ENCODE peak calls at places on chromosomes 5 and 9, in nine cellular contexts. G is epithelial cell of esophagus, T is psoas muscle, O is IMR-90, U is cardiac muscle cell, Q is heart right ventricle, J is HepG2, F is brain microvascular endothelial cell, M is gastrocnemius medialis. S is an unnamed sample.

GRCh38 chr9:31394040-31394473 is 990.4 kb upstream of the ACO1 start:
- DNase-seq in T (no peak), U (no peak), G (peak; percentile 77), F (peak; percentile 14), M (no peak), Q (no peak), J (no peak), O (no peak), S (no peak)

GRCh38 chr5:134133213-134133994 is 18.9 kb downstream of the TCF7 start:
- DNase-seq in O (no peak), U (no peak), Q (no peak), T (peak; percentile 43), M (no peak), J (no peak), F (no peak), G (no peak), S (no peak)

GRCh38 chr5:15620501-15620900 is 120.5 kb downstream of the FBXL7 start:
- DNase-seq in T (no peak), G (peak; percentile 16), F (peak; percentile 72), Q (no peak), M (no peak), U (no peak), J (no peak), O (peak; percentile 76), S (peak; percentile 61)

GRCh38 chr9:73655363-73655762 is 503.7 kb downstream of the ANXA1 start:
- DNase-seq in J (no peak), M (no peak), G (no peak), O (no peak), Q (no peak), U (no peak), F (no peak), T (no peak), S (no peak)

GRCh38 chr5:81315336-81315735 is 13.9 kb downstream of the ZCCHC9 start:
- DNase-seq in J (no peak), G (peak; percentile 63), Q (no peak), T (no peak), F (peak; percentile 11), M (no peak), U (no peak), O (peak; percentile 86), S (no peak)

GRCh38 chr9:134434896-134435506 is 108.7 kb downstream of the RXRA start:
- DNase-seq in G (peak; percentile 88), O (peak; percentile 97), M (peak; percentile 96), U (peak; percentile 54), J (peak; percentile 97), Q (peak; percentile 92), T (peak; percentile 98), F (peak; percentile 91), S (peak; percentile 91)

GRCh38 chr9:79592736-79593493 is 21.1 kb downstream of the TLE4 start:
- DNase-seq in Q (no peak), T (no peak), M (no peak), U (no peak), F (no peak), G (peak; percentile 68), O (no peak), J (no peak), S (no peak)

GRCh38 chr9:123349691-123350480 is 6.1 kb upstream of the CRB2 start:
- DNase-seq in O (peak; percentile 43), J (peak; percentile 50), G (peak; percentile 58), M (no peak), T (no peak), F (peak; percentile 45), Q (no peak), U (peak; percentile 78), S (no peak)

DNA sequence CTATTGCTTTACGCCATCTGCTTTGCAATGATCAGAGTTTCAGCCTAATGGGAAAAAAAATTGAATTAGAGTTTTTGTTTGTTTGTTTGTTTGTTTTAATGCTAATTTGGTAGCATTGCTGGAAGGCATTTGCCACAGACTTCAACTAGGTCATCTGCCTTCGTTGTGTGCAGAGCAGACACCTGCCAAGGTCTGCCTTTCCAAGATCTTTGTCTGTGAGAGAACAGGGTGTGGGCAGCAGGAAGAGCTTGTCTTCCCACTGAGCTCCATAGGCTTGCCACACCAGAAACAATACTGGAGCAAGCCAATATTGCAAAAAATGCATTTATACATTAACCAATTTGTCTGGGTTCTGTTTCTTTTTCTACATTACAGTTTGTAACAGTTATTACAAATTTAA is 210.3 kb downstream of the SNX18 start:
- DNase-seq in T (no peak), Q (no peak), J (no peak), G (peak; percentile 38), U (no peak), O (no peak), M (no peak), F (no peak), S (no peak)
- H3K4me3 ChIP-seq in T (no peak overlapping the region), Q (no peak overlapping the region), J (no peak overlapping the region), G (no peak overlapping the region), U (no peak overlapping the region), O (no peak overlapping the region), M (no peak overlapping the region), F (no peak overlapping the region), S (no peak overlapping the region)

GRCh38 chr9:886886-887285 is 45.4 kb downstream of the DMRT1 start:
- DNase-seq in T (no peak), M (no peak), O (no peak), U (no peak), F (no peak), J (no peak), Q (no peak), G (no peak), S (no peak)

GRCh38 chr9:883011-883410 is 41.5 kb downstream of the DMRT1 start:
- DNase-seq in Q (no peak), J (no peak), U (no peak), F (no peak), O (no peak), T (no peak), M (no peak), G (no peak), S (no peak)

GRCh38 chr9:878239-878638 is 36.7 kb downstream of the DMRT1 start:
- DNase-seq in Q (no peak), J (no peak), F (no peak), T (no peak), U (no peak), O (no peak), M (no peak), G (no peak), S (no peak)

GRCh38 chr9:880725-881124 is 39.2 kb downstream of the DMRT1 start:
- DNase-seq in G (no peak), M (no peak), T (no peak), J (no peak), F (no peak), U (no peak), Q (no peak), O (no peak), S (no peak)

DNA sequence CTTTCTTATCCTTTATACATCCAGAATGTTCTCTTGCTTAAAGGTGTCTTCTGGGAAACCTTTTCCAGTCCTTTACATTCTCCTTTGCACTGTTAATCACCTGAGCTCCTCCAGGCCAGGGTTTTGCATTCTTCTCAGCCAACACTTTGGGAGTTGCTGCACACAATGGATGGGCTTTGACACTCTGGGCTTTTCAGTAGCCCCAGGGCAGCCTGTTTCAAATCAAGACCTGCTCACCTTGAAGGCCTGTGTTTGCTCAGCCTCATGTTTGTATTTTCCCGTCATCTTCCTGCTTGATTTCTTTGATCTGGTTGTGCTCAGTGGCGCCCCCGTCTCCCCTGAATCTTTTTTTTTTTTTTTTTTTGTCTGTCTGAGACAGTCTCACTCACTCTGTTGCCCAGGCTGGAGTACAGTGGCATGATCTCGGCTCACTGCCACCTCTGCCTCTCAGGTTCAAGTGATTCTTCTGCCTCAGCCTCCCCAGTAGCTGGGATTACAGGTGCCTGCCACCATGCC is 41.0 kb downstream of the DMRT1 start:
- DNase-seq in U (no peak), Q (no peak), F (no peak), O (no peak), M (no peak), J (peak; percentile 35), G (peak; percentile 17), T (no peak), S (no peak)
- TF ChIP-seq CTCF in U (no peak), Q (no peak), F (no peak), O (no peak), M (no peak), J (no peak), G (no peak), T (no peak), S (peak; percentile 11)

GRCh38 chr5:1538276-1538675 is 14.5 kb upstream of the LPCAT1 start:
- DNase-seq in G (no peak), U (no peak), T (peak; percentile 24), Q (no peak), O (no peak), J (no peak), M (no peak), F (no peak), S (no peak)

GRCh38 chr5:1535646-1536045 is 11.9 kb upstream of the LPCAT1 start:
- DNase-seq in M (no peak), J (no peak), T (no peak), F (no peak), U (no peak), G (no peak), Q (no peak), O (no peak), S (no peak)

GRCh38 chr5:1536298-1537165 is 12.8 kb upstream of the LPCAT1 start:
- DNase-seq in O (peak; percentile 20), T (peak; percentile 46), F (peak; percentile 41), M (no peak), G (peak; percentile 31), Q (no peak), J (peak; percentile 30), U (no peak), S (no peak)

GRCh38 chr5:1538741-1539392 is 15.1 kb upstream of the LPCAT1 start:
- DNase-seq in J (no peak), Q (no peak), U (no peak), T (no peak), G (no peak), O (no peak), M (no peak), F (no peak), S (no peak)

DNA sequence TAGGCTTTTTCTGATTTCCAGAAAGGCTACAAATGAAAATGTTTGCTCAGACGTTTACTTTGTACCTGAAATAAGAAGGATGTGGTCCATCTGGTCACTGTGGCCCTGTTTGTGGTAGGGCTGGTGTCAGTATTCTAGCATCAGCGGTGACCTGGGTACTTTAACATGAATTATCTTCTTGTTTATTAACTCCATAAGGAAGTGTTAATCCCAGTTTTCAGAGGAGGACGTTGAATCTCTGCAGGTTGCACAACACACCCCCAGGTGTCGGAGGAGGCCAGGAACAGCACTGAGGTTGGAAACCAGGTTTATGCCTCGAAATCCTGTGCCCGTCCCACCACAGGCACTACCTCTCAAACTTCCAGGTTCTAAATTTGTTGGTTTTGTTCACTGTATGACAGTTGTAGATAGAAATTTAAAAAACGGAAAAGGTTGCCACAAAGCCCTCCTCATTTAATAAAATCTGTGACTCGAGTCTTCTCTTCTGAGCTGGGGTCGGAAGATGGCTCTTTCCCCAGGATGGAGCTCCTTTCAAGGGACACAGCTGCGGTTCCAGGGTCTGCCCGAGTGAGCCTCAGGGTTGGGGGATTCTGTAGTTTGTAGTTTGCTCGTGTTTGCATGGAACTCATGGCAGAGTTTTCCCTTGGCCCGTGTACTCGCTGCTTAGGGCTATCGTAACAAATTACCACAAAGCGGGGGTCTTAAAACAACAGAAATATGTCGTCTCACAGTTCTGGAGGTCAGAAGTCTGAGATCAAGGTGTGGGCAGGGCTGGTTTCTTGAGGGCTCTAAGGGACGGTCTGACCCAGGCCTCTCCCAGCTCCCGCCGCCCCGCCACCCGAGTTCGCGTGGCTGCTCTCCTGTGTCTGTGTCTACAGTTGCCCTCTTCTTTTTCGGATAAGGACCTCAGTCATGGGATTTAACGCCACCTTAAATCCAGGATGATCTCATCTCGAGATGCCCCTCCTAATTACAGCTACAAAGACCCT is 13.7 kb upstream of the LPCAT1 start:
- DNase-seq in J (no peak), Q (no peak), F (no peak), U (no peak), M (no peak), O (no peak), G (no peak), T (peak; percentile 14), S (no peak)
- H3K4me3 ChIP-seq in J (peak overlapping the region; percentile 79), Q (peak overlapping the region; percentile 18), F (no peak overlapping the region), U (no peak overlapping the region), M (peak overlapping the region; percentile 22), O (no peak overlapping the region), G (no peak overlapping the region), T (peak overlapping the region; percentile 45), S (no peak overlapping the region)

DNA sequence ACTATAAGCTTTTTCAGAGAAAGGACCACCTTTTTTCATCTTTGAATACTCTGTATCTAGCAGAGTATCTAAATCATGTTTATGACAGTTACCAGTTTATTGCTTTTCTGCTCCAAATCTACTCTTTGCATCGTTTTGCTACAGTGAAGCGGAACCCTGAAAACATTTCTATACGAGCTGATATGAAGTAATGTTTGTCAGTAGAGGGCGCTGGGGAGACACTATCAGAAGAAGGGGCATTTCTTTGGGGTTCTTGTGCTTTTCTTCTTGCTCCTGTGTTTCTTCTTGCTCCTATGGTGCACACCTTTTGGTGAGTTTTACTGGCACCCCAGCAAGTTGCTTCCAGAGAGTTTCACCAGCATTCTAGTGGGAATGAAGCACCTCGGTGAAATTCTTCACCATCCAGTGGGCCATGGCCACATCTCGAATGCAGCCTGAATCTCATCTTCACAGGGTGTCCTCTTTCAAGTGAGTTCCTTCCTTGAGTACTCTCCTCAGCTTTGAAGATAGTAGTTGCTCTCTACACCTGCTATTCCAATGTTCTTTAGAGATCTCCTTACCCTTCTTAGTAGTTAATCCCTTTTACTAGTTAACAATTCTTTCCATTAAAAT is 98.4 kb downstream of the FGF1 start:
- DNase-seq in F (peak; percentile 56), G (peak; percentile 52), M (no peak), Q (no peak), O (peak; percentile 59), T (no peak), U (peak; percentile 68), J (peak; percentile 15), S (no peak)
- TF ChIP-seq CTCF in F (peak; percentile 77), G (peak; percentile 55), M (no peak), Q (peak; percentile 23), O (peak; percentile 57), T (peak; percentile 35), U (peak; percentile 66), J (peak; percentile 60), S (peak; percentile 61)